ENCODE peak calls at places on chromosomes 1 and 21, in four cellular contexts. One of them, this sample, is unnamed.

GRCh38 chr1:40944326-40944725 is 35.2 kb upstream of the CTPS1 start:
- DNase-seq in fibroblast of villous mesenchyme: peak
- DNase-seq in fibroblast of mammary gland: peak
- DNase-seq in progenitor cell of endocrine pancreas: no peak
- DNase-seq in this sample: no peak

GRCh38 chr1:52602328-52603300 is at the start of gene GPX7:
- DNase-seq in fibroblast of mammary gland: peak
- DNase-seq in progenitor cell of endocrine pancreas: peak
- DNase-seq in fibroblast of villous mesenchyme: peak
- DNase-seq in this sample: peak

GRCh38 chr1:175863291-175864050 is 120.1 kb upstream of the TNR start:
- DNase-seq in progenitor cell of endocrine pancreas: no peak
- DNase-seq in fibroblast of villous mesenchyme: no peak
- DNase-seq in fibroblast of mammary gland: no peak
- DNase-seq in this sample: no peak

GRCh38 chr1:57101171-57101570 is 135.4 kb upstream of the C8B start:
- DNase-seq in fibroblast of mammary gland: peak
- DNase-seq in fibroblast of villous mesenchyme: no peak
- DNase-seq in progenitor cell of endocrine pancreas: no peak
- DNase-seq in this sample: no peak

GRCh38 chr1:41629571-41629970 is 145.1 kb upstream of the EDN2 start:
- DNase-seq in fibroblast of villous mesenchyme: peak
- DNase-seq in fibroblast of mammary gland: peak
- DNase-seq in progenitor cell of endocrine pancreas: no peak
- DNase-seq in this sample: no peak

GRCh38 chr1:19866758-19867157 is 15.4 kb upstream of the OTUD3 start:
- DNase-seq in progenitor cell of endocrine pancreas: no peak
- DNase-seq in fibroblast of villous mesenchyme: no peak
- DNase-seq in fibroblast of mammary gland: peak
- DNase-seq in this sample: no peak

GRCh38 chr1:69121708-69122107 is 446.0 kb upstream of the LRRC7 start:
- DNase-seq in progenitor cell of endocrine pancreas: no peak
- DNase-seq in fibroblast of villous mesenchyme: peak
- DNase-seq in fibroblast of mammary gland: peak
- DNase-seq in this sample: no peak

GRCh38 chr1:3884966-3885365 is 15.1 kb downstream of the C1orf174 start:
- DNase-seq in fibroblast of mammary gland: no peak
- DNase-seq in progenitor cell of endocrine pancreas: no peak
- DNase-seq in fibroblast of villous mesenchyme: no peak
- DNase-seq in this sample: no peak

GRCh38 chr1:221735976-221736375 is 5.9 kb downstream of the DUSP10 start:
- DNase-seq in fibroblast of mammary gland: no peak
- DNase-seq in progenitor cell of endocrine pancreas: no peak
- DNase-seq in fibroblast of villous mesenchyme: no peak
- DNase-seq in this sample: no peak

GRCh38 chr1:25456502-25456901 is 25.8 kb downstream of the MACO1 start:
- DNase-seq in progenitor cell of endocrine pancreas: no peak
- DNase-seq in fibroblast of villous mesenchyme: no peak
- DNase-seq in fibroblast of mammary gland: no peak
- DNase-seq in this sample: no peak

GRCh38 chr1:7972285-7972684 is 10.8 kb downstream of the PARK7 start:
- DNase-seq in fibroblast of mammary gland: no peak
- DNase-seq in progenitor cell of endocrine pancreas: no peak
- DNase-seq in fibroblast of villous mesenchyme: no peak
- DNase-seq in this sample: no peak

GRCh38 chr21:29018540-29018939 is 609 bp downstream of the RWDD2B start:
- DNase-seq in fibroblast of villous mesenchyme: peak
- DNase-seq in fibroblast of mammary gland: peak
- DNase-seq in progenitor cell of endocrine pancreas: no peak
- DNase-seq in this sample: no peak

GRCh38 chr1:228997721-228998144 is 262.5 kb downstream of the RHOU start:
- DNase-seq in progenitor cell of endocrine pancreas: no peak
- DNase-seq in fibroblast of mammary gland: no peak
- DNase-seq in fibroblast of villous mesenchyme: no peak
- DNase-seq in this sample: no peak

GRCh38 chr1:113786055-113786454 is 26.2 kb downstream of the RSBN1 start:
- DNase-seq in fibroblast of villous mesenchyme: no peak
- DNase-seq in progenitor cell of endocrine pancreas: no peak
- DNase-seq in fibroblast of mammary gland: peak
- DNase-seq in this sample: no peak

GRCh38 chr1:26991310-26992116 is 2.0 kb upstream of the TRNP1 start:
- DNase-seq in progenitor cell of endocrine pancreas: no peak
- DNase-seq in fibroblast of villous mesenchyme: peak
- DNase-seq in fibroblast of mammary gland: peak
- DNase-seq in this sample: no peak

GRCh38 chr21:34836103-34836932 is 167.5 kb downstream of the CLIC6 start:
- DNase-seq in progenitor cell of endocrine pancreas: no peak
- DNase-seq in fibroblast of mammary gland: peak
- DNase-seq in fibroblast of villous mesenchyme: peak
- DNase-seq in this sample: peak

GRCh38 chr1:117857434-117857833 is 72.0 kb downstream of the GDAP2 start:
- DNase-seq in fibroblast of villous mesenchyme: peak
- DNase-seq in progenitor cell of endocrine pancreas: no peak
- DNase-seq in fibroblast of mammary gland: no peak
- DNase-seq in this sample: no peak

GRCh38 chr1:156282143-156282478 is 514 bp downstream of the SMG5 start:
- DNase-seq in fibroblast of mammary gland: no peak
- DNase-seq in progenitor cell of endocrine pancreas: no peak
- DNase-seq in fibroblast of villous mesenchyme: no peak
- DNase-seq in this sample: no peak

GRCh38 chr1:86455078-86455477 is 13.6 kb upstream of the CLCA1 start:
- DNase-seq in fibroblast of villous mesenchyme: no peak
- DNase-seq in fibroblast of mammary gland: no peak
- DNase-seq in progenitor cell of endocrine pancreas: no peak
- DNase-seq in this sample: no peak

GRCh38 chr1:167722152-167722869 is 529 bp downstream of the MPZL1 start:
- DNase-seq in progenitor cell of endocrine pancreas: peak
- DNase-seq in fibroblast of villous mesenchyme: peak
- DNase-seq in fibroblast of mammary gland: peak
- DNase-seq in this sample: peak

GRCh38 chr1:171641076-171641864 is 11.2 kb downstream of the MYOC start:
- DNase-seq in fibroblast of mammary gland: no peak
- DNase-seq in fibroblast of villous mesenchyme: no peak
- DNase-seq in progenitor cell of endocrine pancreas: no peak
- DNase-seq in this sample: no peak

GRCh38 chr1:183544598-183545297 is 45.5 kb downstream of the NCF2 start:
- DNase-seq in progenitor cell of endocrine pancreas: no peak
- DNase-seq in fibroblast of mammary gland: no peak
- DNase-seq in fibroblast of villous mesenchyme: no peak
- DNase-seq in this sample: no peak

DNA sequence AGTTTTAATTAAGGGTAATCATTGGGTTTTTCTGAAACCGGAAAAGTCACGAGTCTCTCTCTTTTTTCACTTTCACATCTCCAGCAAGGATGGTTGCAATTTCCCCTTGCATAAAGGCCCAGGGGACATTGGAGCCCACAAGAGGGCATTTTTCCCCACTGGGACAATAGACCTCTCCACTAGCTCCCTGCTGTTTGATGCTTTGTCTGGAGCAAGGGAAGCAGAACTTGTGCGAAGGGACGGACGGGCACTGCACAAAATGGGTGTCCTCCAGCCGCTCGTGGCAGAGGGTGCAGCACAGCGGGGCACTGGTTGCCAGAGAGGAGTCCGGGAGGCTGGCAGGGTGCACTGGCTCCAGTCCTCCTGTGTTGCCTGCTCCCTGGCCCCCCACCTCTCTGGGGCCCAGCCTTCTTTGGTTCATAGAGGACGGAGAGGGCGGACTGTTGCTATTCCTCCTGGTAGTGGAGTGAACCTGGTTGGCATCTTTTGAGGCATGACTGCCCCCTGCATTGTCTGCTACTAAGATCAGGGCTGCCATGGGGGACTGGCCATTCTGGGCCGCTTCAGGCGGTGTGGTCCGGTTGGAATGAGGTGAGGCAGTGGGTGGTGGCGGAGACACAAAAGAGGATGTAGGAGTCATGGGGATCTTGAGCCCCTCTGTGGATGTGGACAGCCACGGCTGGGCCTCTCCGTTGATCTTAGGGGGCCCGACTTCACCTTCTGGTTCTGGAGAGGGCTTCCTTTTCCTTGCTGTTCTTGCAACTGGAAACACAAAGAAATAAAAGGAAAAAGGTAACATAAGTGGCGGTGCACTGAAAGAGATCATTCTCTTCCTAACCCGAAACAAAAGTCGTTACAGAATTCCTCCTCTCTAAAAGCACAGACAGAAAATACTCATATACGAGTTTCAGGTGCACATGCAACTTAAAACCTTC is 2.6 kb downstream of the IRF2BP2 start:
- DNase-seq in fibroblast of villous mesenchyme: peak
- DNase-seq in progenitor cell of endocrine pancreas: no peak
- DNase-seq in fibroblast of mammary gland: peak
- DNase-seq in this sample: no peak
- TF ChIP-seq CTCF in fibroblast of villous mesenchyme: no peak
- TF ChIP-seq CTCF in progenitor cell of endocrine pancreas: peak
- TF ChIP-seq CTCF in fibroblast of mammary gland: no peak
- TF ChIP-seq CTCF in this sample: peak

DNA sequence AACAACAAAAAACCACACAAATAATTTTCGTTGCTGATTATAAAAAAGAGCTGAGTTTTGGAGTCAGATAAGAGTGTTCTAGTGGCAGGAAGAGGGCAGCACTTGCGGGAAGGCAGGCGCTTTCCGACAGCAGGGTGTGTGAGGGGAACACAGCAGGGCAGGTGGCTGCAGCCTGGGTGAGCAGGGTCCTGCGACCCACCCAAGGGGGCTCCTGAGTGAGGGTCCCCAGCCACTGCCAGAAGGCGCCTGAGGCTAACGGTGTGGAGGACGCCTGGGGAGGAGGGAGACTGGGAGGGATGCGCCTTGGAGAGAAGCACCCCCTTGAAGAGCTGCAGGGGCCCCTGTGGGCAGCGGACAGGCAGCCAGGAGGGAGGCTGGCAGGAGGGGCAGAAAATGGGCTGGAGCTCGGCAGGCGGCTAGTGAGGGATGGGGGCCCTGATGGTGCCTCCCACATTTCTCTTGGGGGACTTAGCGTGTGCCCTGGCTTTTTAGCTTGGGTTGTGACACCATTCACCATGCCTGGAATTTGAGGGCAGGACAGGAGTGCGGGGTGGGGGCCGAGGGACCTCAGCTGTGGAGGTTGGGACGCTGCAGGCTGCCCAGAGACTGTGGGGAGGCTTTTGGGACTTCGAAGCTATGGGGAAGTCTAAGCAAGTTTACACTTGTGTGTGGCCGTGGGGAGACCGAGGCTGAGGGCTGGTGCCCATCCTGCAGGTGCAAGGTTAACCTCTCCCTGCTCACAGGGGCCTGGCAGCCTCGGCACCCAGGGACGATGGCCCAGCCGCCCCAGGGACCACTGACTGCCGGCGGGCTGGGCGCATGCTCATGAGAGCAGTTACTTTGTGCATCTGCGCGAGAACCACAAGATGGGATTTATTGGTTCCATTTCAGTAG is 111.4 kb downstream of the SIK1 start:
- DNase-seq in progenitor cell of endocrine pancreas: no peak
- DNase-seq in fibroblast of villous mesenchyme: peak
- DNase-seq in fibroblast of mammary gland: no peak
- DNase-seq in this sample: no peak
- TF ChIP-seq CTCF in progenitor cell of endocrine pancreas: no peak
- TF ChIP-seq CTCF in fibroblast of villous mesenchyme: peak
- TF ChIP-seq CTCF in fibroblast of mammary gland: peak
- TF ChIP-seq CTCF in this sample: no peak

GRCh38 chr21:39087976-39088370 is 95.3 kb downstream of the PSMG1 start:
- DNase-seq in progenitor cell of endocrine pancreas: no peak
- DNase-seq in fibroblast of villous mesenchyme: no peak
- DNase-seq in fibroblast of mammary gland: no peak
- DNase-seq in this sample: no peak

GRCh38 chr21:39087238-39087975 is 95.8 kb downstream of the PSMG1 start:
- DNase-seq in fibroblast of mammary gland: no peak
- DNase-seq in progenitor cell of endocrine pancreas: no peak
- DNase-seq in fibroblast of villous mesenchyme: no peak
- DNase-seq in this sample: peak

GRCh38 chr21:39084979-39085729 is 98.1 kb downstream of the PSMG1 start:
- DNase-seq in progenitor cell of endocrine pancreas: no peak
- DNase-seq in fibroblast of villous mesenchyme: no peak
- DNase-seq in fibroblast of mammary gland: no peak
- DNase-seq in this sample: no peak

GRCh38 chr21:39085843-39086415 is 97.3 kb downstream of the PSMG1 start:
- DNase-seq in fibroblast of villous mesenchyme: no peak
- DNase-seq in fibroblast of mammary gland: no peak
- DNase-seq in progenitor cell of endocrine pancreas: no peak
- DNase-seq in this sample: no peak

DNA sequence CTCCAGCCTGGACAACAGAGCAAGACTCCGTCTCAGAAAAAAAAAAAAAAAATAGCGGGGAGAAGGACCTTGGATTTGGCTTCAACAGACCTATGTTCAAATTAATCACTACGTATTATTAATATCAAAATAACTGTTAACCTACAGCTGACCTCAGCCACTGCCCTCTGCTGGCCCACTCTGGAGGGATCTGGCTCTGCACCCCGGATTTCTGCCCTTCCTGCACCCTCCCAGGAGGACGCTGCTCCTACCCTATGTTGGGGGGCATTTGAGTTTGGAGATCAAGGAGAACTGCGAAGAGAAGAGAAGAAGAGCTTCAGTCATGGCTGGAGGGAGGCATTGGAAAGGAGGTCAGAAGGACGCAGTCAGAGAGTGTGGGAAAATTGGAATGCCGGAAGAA is 96.7 kb downstream of the PSMG1 start:
- DNase-seq in progenitor cell of endocrine pancreas: no peak
- DNase-seq in fibroblast of villous mesenchyme: no peak
- DNase-seq in fibroblast of mammary gland: no peak
- DNase-seq in this sample: no peak
- TF ChIP-seq CTCF in progenitor cell of endocrine pancreas: no peak
- TF ChIP-seq CTCF in fibroblast of villous mesenchyme: peak
- TF ChIP-seq CTCF in fibroblast of mammary gland: peak
- TF ChIP-seq CTCF in this sample: peak

GRCh38 chr21:44489962-44490361 is 34.7 kb downstream of the LRRC3 start:
- DNase-seq in progenitor cell of endocrine pancreas: no peak
- DNase-seq in fibroblast of mammary gland: no peak
- DNase-seq in fibroblast of villous mesenchyme: no peak
- DNase-seq in this sample: no peak

GRCh38 chr21:44485254-44485793 is 30.0 kb downstream of the LRRC3 start:
- DNase-seq in fibroblast of villous mesenchyme: peak
- DNase-seq in fibroblast of mammary gland: peak
- DNase-seq in progenitor cell of endocrine pancreas: no peak
- DNase-seq in this sample: no peak

GRCh38 chr21:44485796-44486195 is 30.5 kb downstream of the LRRC3 start:
- DNase-seq in progenitor cell of endocrine pancreas: no peak
- DNase-seq in fibroblast of villous mesenchyme: no peak
- DNase-seq in fibroblast of mammary gland: no peak
- DNase-seq in this sample: no peak

GRCh38 chr21:44486302-44486701 is 31.0 kb downstream of the LRRC3 start:
- DNase-seq in fibroblast of villous mesenchyme: no peak
- DNase-seq in progenitor cell of endocrine pancreas: no peak
- DNase-seq in fibroblast of mammary gland: no peak
- DNase-seq in this sample: no peak

GRCh38 chr21:44487831-44488230 is 32.5 kb downstream of the LRRC3 start:
- DNase-seq in fibroblast of villous mesenchyme: peak
- DNase-seq in progenitor cell of endocrine pancreas: no peak
- DNase-seq in fibroblast of mammary gland: peak
- DNase-seq in this sample: no peak
- TF ChIP-seq CTCF in fibroblast of villous mesenchyme: peak
- TF ChIP-seq CTCF in progenitor cell of endocrine pancreas: peak
- TF ChIP-seq CTCF in fibroblast of mammary gland: peak
- TF ChIP-seq CTCF in this sample: peak

This sample was measured in heart left ventricle.